ENCODE peak calls at places on chromosomes 3 and 15, in eight cellular contexts. M is fibroblast of the aortic adventitia; D is psoas muscle; L is lower leg skin; O is lower lobe of right lung; T is CD8-positive, alpha-beta T cell; K is Peyer's patch; H is GM23338. A is an unnamed sample.

GRCh38 chr3:12180218-12180617 is 21.5 kb upstream of the TIMP4 start:
- DNase-seq in M (peak), D (peak), L (no peak), O (peak), T (no peak), K (no peak), H (no peak), A (no peak)

GRCh38 chr3:95197661-95198060 is 1134.8 kb downstream of the NSUN3 start:
- DNase-seq in M (no peak), D (no peak), L (no peak), O (no peak), T (no peak), K (no peak), H (no peak), A (no peak)

GRCh38 chr15:62067448-62068044 is 769 bp downstream of the C2CD4A start:
- DNase-seq in M (no peak), D (peak), L (no peak), O (peak), T (peak), K (peak), H (peak), A (peak)

GRCh38 chr3:38731522-38731921 is 82.0 kb upstream of the SCN5A start:
- DNase-seq in M (peak), D (no peak), L (no peak), O (no peak), T (no peak), K (no peak), H (no peak), A (peak)

GRCh38 chr3:47605646-47606045 is 27.0 kb upstream of the CSPG5 start:
- DNase-seq in M (peak), D (no peak), L (no peak), O (no peak), T (no peak), K (no peak), H (no peak), A (no peak)

GRCh38 chr3:122886951-122887350 is 92.1 kb downstream of the SLC49A4 start:
- DNase-seq in M (no peak), D (no peak), L (no peak), O (no peak), T (no peak), K (no peak), H (no peak), A (no peak)

GRCh38 chr3:113769551-113769950 is 22.7 kb downstream of the ATP6V1A start:
- DNase-seq in M (peak), D (no peak), L (no peak), O (no peak), T (no peak), K (no peak), H (no peak), A (peak)

GRCh38 chr3:153357436-153357835 is 195.4 kb downstream of the RAP2B start:
- DNase-seq in M (no peak), D (no peak), L (no peak), O (no peak), T (no peak), K (no peak), H (no peak), A (no peak)

GRCh38 chr3:67647390-67647878 is 7.0 kb downstream of the SUCLG2 start:
- DNase-seq in M (peak), D (peak), L (no peak), O (no peak), T (no peak), K (peak), H (no peak), A (peak)

GRCh38 chr3:14462738-14463137 is 60.3 kb downstream of the SLC6A6 start:
- DNase-seq in M (no peak), D (no peak), L (no peak), O (no peak), T (no peak), K (no peak), H (no peak), A (no peak)

GRCh38 chr3:58999779-59000170 is 50.0 kb downstream of the CFAP20DC start:
- DNase-seq in M (peak), D (no peak), L (no peak), O (no peak), T (no peak), K (no peak), H (no peak), A (peak)

GRCh38 chr3:194482196-194482593 is 4.6 kb downstream of the ATP13A3 start:
- DNase-seq in M (peak), D (no peak), L (no peak), O (no peak), T (no peak), K (no peak), H (no peak), A (no peak)
- H3K4me3 ChIP-seq in M (no peak), D (no peak), L (no peak), O (no peak), T (no peak), K (no peak), H (no peak), A (no peak)

GRCh38 chr3:178443634-178444033 is 92.6 kb upstream of the KCNMB2 start:
- DNase-seq in M (peak), D (no peak), L (no peak), O (no peak), T (no peak), K (no peak), H (no peak), A (peak)
- TF ChIP-seq CTCF in M (no peak), D (peak), L (no peak), O (no peak), T (no peak), K (no peak), H (no peak), A (no peak)

GRCh38 chr3:139935071-139935865 is at the start of gene CLSTN2:
- DNase-seq in M (peak), D (peak), L (peak), O (peak), T (no peak), K (peak), H (peak), A (peak)
- H3K4me3 ChIP-seq in M (peak), D (peak), L (peak), O (peak), T (no peak), K (peak), H (peak), A (no peak)

DNA sequence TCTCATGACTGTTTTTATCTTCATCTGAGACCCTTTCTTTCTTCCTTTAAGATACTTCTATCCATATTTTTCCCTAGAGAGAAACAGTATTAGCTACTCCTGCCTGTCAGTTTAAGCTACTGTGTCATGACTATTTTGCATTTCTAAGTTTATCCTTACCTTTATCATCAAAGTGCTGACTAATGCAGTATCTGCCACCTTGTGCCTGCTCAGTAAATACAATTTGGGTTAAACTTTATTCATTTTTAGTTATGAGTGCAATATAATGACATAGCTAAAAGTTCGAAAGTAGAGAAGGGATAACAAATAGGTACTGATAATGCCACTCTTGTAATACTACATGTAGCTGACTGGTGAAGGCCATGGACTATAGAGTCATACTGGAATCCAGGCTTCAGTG is 480.8 kb upstream of the TPRG1 start:
- DNase-seq in M (no peak), D (no peak), L (no peak), O (no peak), T (no peak), K (no peak), H (no peak), A (no peak)
- TF ChIP-seq CTCF in M (no peak), D (no peak), L (no peak), O (no peak), T (no peak), K (no peak), H (no peak), A (no peak)

GRCh38 chr3:189305412-189305811 is 133.6 kb downstream of the TPRG1 start:
- DNase-seq in M (no peak), D (no peak), L (no peak), O (no peak), T (no peak), K (no peak), H (no peak), A (no peak)
- H3K4me3 ChIP-seq in M (no peak), D (no peak), L (no peak), O (no peak), T (no peak), K (no peak), H (no peak), A (no peak)

DNA sequence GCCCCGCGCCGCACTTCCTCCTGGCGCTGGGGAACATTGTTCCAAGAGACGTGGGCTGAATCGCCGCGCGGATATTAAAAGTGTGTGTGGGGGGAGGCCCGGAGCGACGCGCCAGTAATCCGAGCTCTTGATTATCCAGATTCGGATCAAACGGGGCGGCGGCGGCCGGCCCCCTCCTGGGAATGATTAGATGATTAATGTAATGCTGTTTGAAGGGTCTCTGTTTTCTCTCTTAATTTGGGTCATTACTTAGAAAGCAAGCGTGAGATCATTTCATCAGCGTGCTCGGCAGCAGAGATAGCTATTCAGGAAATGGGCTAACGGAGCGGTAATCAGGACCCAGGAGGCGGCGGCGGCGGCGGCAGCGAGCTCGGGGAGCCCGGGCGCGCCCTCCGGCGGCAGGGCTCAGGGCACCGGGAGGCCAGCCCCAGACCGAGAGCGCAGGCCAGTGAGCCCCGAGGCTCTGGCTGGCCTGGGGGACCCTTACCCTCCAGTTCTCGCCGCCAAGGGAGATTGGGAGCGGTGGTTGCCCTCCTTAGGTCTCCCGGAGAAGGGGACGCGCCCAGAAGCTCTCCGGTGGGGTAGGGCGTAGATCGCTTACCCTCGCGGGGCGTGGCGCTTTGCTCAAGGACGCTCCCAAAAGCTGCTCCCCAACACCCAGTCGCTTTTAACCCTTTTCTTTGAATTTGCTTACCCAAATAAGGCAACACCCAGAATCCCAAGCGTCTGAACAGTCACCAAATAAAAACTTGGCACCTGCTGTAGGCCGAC is 4.5 kb downstream of the FEZF2 start:
- DNase-seq in M (no peak), D (no peak), L (no peak), O (no peak), T (no peak), K (no peak), H (peak), A (no peak)
- TF ChIP-seq CTCF in M (no peak), D (peak), L (no peak), O (no peak), T (no peak), K (no peak), H (peak), A (no peak)

DNA sequence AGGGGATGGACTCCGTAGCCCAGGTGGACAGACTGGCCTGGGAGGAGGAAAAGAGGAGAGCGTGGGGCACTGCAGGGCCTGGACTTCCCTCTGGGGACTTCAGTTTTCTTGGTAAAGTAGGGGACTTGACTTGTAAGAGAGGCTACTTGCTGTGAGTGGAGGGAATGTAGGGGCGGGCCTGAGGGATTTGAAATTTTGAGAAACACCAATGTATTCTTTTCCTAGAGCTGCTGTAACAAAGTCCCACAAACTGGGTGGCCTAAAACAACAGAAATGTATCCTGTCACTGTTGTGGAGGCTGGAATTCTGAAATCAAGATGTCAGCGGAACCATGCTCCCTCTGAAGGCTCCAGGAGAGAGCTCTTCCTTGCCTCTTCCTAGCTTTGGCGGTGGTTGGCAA is 5.8 kb upstream of the HEG1 start:
- DNase-seq in M (peak), D (no peak), L (no peak), O (no peak), T (no peak), K (no peak), H (no peak), A (no peak)
- H3K4me3 ChIP-seq in M (peak), D (peak), L (no peak), O (peak), T (no peak), K (no peak), H (no peak), A (no peak)

GRCh38 chr3:45010718-45011355 is 15.3 kb upstream of the CLEC3B start:
- DNase-seq in M (peak), D (no peak), L (no peak), O (no peak), T (no peak), K (no peak), H (no peak), A (peak)
- TF ChIP-seq CTCF in M (no peak), D (no peak), L (no peak), O (no peak), T (no peak), K (no peak), H (no peak), A (no peak)

GRCh38 chr15:65517866-65518207 is 348 bp upstream of the DPP8 start:
- DNase-seq in M (no peak), D (no peak), L (no peak), O (no peak), T (no peak), K (no peak), H (no peak), A (no peak)

GRCh38 chr15:65509321-65509720 is 8.2 kb downstream of the DPP8 start:
- DNase-seq in M (no peak), D (no peak), L (no peak), O (no peak), T (no peak), K (no peak), H (no peak), A (no peak)

GRCh38 chr15:65512189-65512588 is 5.3 kb downstream of the DPP8 start:
- DNase-seq in M (no peak), D (no peak), L (no peak), O (no peak), T (no peak), K (no peak), H (no peak), A (no peak)

GRCh38 chr15:65516997-65517865 is at the start of gene DPP8:
- DNase-seq in M (peak), D (peak), L (peak), O (peak), T (peak), K (peak), H (peak), A (peak)

DNA sequence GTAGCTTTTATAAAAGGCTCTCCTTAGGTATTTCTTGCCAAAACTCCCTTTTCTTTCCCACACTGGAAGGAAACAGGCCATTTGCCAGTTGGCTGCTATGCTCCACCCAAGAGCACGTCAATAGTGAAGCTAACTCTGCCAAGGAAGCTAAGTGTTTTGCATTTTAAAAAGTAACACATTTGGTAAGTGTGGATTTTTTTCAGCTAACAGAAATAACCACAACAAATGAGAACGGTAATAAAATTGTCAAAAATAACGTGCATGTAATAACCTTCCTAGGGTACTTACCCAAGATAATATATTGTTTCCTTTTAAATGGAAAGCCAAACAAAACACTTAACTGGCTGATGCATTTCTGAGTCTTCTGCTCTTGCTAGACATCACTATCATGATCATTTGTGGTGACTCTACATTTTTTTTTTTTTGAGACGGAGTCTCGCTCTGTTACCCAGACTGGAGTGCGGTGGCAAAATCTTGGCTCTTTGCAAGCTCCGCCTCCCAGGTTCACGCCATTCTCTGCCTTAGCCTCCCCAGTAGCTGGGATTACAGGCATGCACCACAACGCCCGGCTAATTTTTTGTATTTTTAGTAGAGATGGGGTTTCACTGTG is 4.6 kb downstream of the DPP8 start:
- DNase-seq in M (peak), D (peak), L (peak), O (no peak), T (peak), K (no peak), H (no peak), A (no peak)
- H3K4me3 ChIP-seq in M (peak), D (peak), L (no peak), O (no peak), T (no peak), K (no peak), H (no peak), A (no peak)

GRCh38 chr15:83656943-83657528 is 3.1 kb downstream of the ADAMTSL3 start:
- DNase-seq in M (no peak), D (no peak), L (no peak), O (no peak), T (no peak), K (no peak), H (no peak), A (no peak)

GRCh38 chr15:83659011-83659811 is 5.3 kb downstream of the ADAMTSL3 start:
- DNase-seq in M (no peak), D (peak), L (no peak), O (no peak), T (no peak), K (no peak), H (no peak), A (no peak)

GRCh38 chr15:83656192-83656591 is 2.3 kb downstream of the ADAMTSL3 start:
- DNase-seq in M (no peak), D (no peak), L (no peak), O (no peak), T (no peak), K (no peak), H (no peak), A (no peak)

GRCh38 chr15:83658406-83658805 is 4.5 kb downstream of the ADAMTSL3 start:
- DNase-seq in M (no peak), D (peak), L (no peak), O (no peak), T (no peak), K (no peak), H (no peak), A (no peak)

GRCh38 chr15:83657549-83657948 is 3.6 kb downstream of the ADAMTSL3 start:
- DNase-seq in M (no peak), D (no peak), L (no peak), O (no peak), T (no peak), K (no peak), H (peak), A (no peak)
- TF ChIP-seq CTCF in M (no peak), D (no peak), L (no peak), O (no peak), T (no peak), K (no peak), H (peak), A (no peak)